ENCODE peak calls at places on chromosomes 7 and 10, in five cellular contexts. M is adrenal gland, Y is mammary epithelial cell, C is NT2/D1, T is tibial artery. P is an unnamed sample.

GRCh38 chr10:51170518-51171245 is 96.4 kb downstream of the PRKG1 start:
- DNase-seq in M (no peak), Y (no peak), C (no peak), T (no peak), P (no peak)

GRCh38 chr7:114100810-114101209 is 182.0 kb upstream of the PPP1R3A start:
- DNase-seq in M (no peak), Y (no peak), C (no peak), T (no peak), P (no peak)

GRCh38 chr7:67100956-67101361 is 104.3 kb downstream of the TYW1 start:
- DNase-seq in M (no peak), Y (no peak), C (peak; percentile 28), T (no peak), P (peak; percentile 34)

GRCh38 chr10:126336786-126337185 is 51.5 kb downstream of the ADAM12 start:
- DNase-seq in M (no peak), Y (no peak), C (no peak), T (no peak), P (no peak)

GRCh38 chr10:77359287-77359691 is 278.3 kb downstream of the KCNMA1 start:
- DNase-seq in M (no peak), Y (no peak), C (no peak), T (no peak), P (no peak)

GRCh38 chr10:89783406-89783805 is 82.0 kb downstream of the KIF20B start:
- DNase-seq in M (no peak), Y (no peak), C (no peak), T (no peak), P (no peak)

GRCh38 chr10:102335184-102335583 is 60.3 kb upstream of the NFKB2 start:
- DNase-seq in M (no peak), Y (no peak), C (no peak), T (peak; percentile 77), P (no peak)

GRCh38 chr7:157391036-157391710 is 54.4 kb downstream of the DNAJB6 start:
- DNase-seq in M (no peak), Y (no peak), C (no peak), T (no peak), P (no peak)

GRCh38 chr7:103691291-103691690 is 245.3 kb upstream of the SLC26A5 start:
- DNase-seq in M (no peak), Y (no peak), C (no peak), T (no peak), P (no peak)

GRCh38 chr10:43118631-43119415 is 19.4 kb upstream of the CSGALNACT2 start:
- DNase-seq in M (no peak), Y (no peak), C (no peak), T (no peak), P (no peak)

GRCh38 chr10:124093076-124093773 is at the start of gene CHST15:
- DNase-seq in M (peak; percentile 41), Y (peak; percentile 90), C (peak; percentile 36), T (peak; percentile 53), P (no peak)

GRCh38 chr7:112938895-112939588 is 147.6 kb downstream of the GPR85 start:
- DNase-seq in M (peak; percentile 51), Y (no peak), C (peak; percentile 44), T (peak; percentile 20), P (peak; percentile 42)

GRCh38 chr10:93565421-93565820 is 1.0 kb upstream of the FFAR4 start:
- DNase-seq in M (no peak), Y (no peak), C (no peak), T (no peak), P (no peak)

GRCh38 chr7:16535500-16535899 is 8.9 kb downstream of the LRRC72 start:
- DNase-seq in M (no peak), Y (no peak), C (no peak), T (no peak), P (no peak)

GRCh38 chr10:50496228-50496627 is 127.5 kb downstream of the SGMS1 start:
- DNase-seq in M (no peak), Y (no peak), C (no peak), T (no peak), P (no peak)

GRCh38 chr10:35992107-35992506 is 350.0 kb upstream of the FZD8 start:
- DNase-seq in M (no peak), Y (no peak), C (no peak), T (no peak), P (no peak)

GRCh38 chr10:86360657-86361056 is 5.9 kb downstream of the GRID1 start:
- DNase-seq in M (no peak), Y (no peak), C (no peak), T (peak; percentile 17), P (no peak)

GRCh38 chr7:584122-584465 is 64.4 kb upstream of the PDGFA start:
- DNase-seq in M (no peak), Y (no peak), C (no peak), T (no peak), P (peak; percentile 37)
- H3K4me1 ChIP-seq in M (no peaks in the 10 kb centered on the region), Y (no peaks in the 10 kb centered on the region), C (peaks cover 14% of the 10 kb centered on the region), T (peaks cover 16% of the 10 kb centered on the region), P (no peaks in the 10 kb centered on the region)

GRCh38 chr7:44984478-44984758 is 5.6 kb upstream of the MYO1G start:
- DNase-seq in M (no peak), Y (no peak), C (no peak), T (no peak), P (no peak)
- H3K4me1 ChIP-seq in M (peaks cover 25% of the 10 kb centered on the region), Y (peaks cover 22% of the 10 kb centered on the region), C (peaks cover 4% of the 10 kb centered on the region), T (peaks cover 20% of the 10 kb centered on the region), P (no peaks in the 10 kb centered on the region)

GRCh38 chr7:130946110-130946509 is 212.1 kb upstream of the KLF14 start:
- DNase-seq in M (no peak), Y (no peak), C (no peak), T (no peak), P (no peak)
- H3K4me1 ChIP-seq in M (peaks cover 70% of the 10 kb centered on the region), Y (peaks cover 30% of the 10 kb centered on the region), C (no peaks in the 10 kb centered on the region), T (peaks cover 74% of the 10 kb centered on the region), P (peaks cover 5% of the 10 kb centered on the region)

GRCh38 chr7:5217851-5218331 is 27.9 kb downstream of the WIPI2 start:
- DNase-seq in M (no peak), Y (no peak), C (no peak), T (no peak), P (no peak)
- H3K4me1 ChIP-seq in M (no peaks in the 10 kb centered on the region), Y (no peaks in the 10 kb centered on the region), C (peaks cover 4% of the 10 kb centered on the region), T (no peaks in the 10 kb centered on the region), P (no peaks in the 10 kb centered on the region)

DNA sequence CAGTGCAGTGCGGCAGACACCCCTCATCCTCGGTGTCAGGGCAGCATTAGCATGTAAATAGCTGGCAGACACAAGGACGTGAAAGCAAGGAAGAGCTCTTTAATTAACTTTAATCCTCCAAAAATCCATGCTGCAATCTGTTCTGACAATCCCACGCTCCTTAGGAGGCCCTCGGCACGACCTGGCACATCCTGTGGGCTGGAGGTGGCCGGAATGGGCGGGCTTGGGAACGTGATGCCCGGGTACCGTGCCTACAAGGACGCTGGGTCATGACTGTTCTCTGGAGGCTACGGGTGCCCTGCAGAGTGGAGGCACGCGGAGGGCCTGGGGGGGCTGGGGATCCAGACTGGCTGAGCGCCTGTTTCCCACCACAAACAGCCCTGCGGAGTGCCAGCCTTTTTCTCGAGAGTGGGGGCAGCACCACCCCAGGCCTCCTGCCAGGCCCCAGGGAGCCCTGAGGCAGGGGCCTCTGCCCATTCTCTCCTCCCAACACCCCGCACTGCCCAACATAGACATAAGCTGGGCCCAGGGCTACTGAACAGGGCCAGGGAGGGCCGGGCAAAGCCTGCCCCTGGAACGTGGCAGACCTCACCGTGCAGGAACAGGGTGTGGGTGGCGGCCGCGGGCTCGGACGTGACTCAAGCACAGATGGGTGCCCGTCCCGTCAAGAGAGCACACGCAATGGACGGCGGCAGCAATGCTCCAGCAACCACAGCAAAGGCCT is 189.3 kb downstream of the MAD1L1 start:
- DNase-seq in M (no peak), Y (peak; percentile 23), C (no peak), T (peak; percentile 14), P (no peak)
- H3K4me1 ChIP-seq in M (no peaks in the 10 kb centered on the region), Y (peaks cover 12% of the 10 kb centered on the region), C (peaks cover 12% of the 10 kb centered on the region), T (peaks cover 3% of the 10 kb centered on the region), P (no peaks in the 10 kb centered on the region)

GRCh38 chr7:97858221-97858620 is 14.0 kb downstream of the ASNS start:
- DNase-seq in M (no peak), Y (no peak), C (no peak), T (no peak), P (no peak)
- H3K4me1 ChIP-seq in M (no peaks in the 10 kb centered on the region), Y (no peaks in the 10 kb centered on the region), C (no peaks in the 10 kb centered on the region), T (no peaks in the 10 kb centered on the region), P (no peaks in the 10 kb centered on the region)

P was measured in colonic mucosa.